ENCODE peak calls at places on chromosomes 4 and X, in nine cellular contexts. Q is naive thymus-derived CD4-positive, alpha-beta T cell; W is CD8-positive, alpha-beta memory T cell; Y is lower lobe of right lung; T is IMR-90; B is cardiac muscle cell; L is left ventricle myocardium inferior; M is RWPE2; A is coronary artery. O is an unnamed sample.

GRCh38 chrX:4944767-4945166 is 1231.3 kb upstream of the PRKX start:
- DNase-seq in Q (no peak), W (no peak), Y (no peak), T (no peak), B (no peak), L (no peak), M (no peak), A (no peak), O (no peak)

GRCh38 chr4:8656711-8657380 is 64.3 kb downstream of the CPZ start:
- DNase-seq in Q (no peak), W (no peak), Y (no peak), T (no peak), B (no peak), L (no peak), M (peak; percentile 25), A (peak; percentile 58), O (no peak)

GRCh38 chr4:126718161-126718560 is 914.6 kb upstream of the INTU start:
- DNase-seq in Q (no peak), W (no peak), Y (no peak), T (peak; percentile 32), B (peak; percentile 38), L (no peak), M (no peak), A (no peak), O (no peak)

GRCh38 chr4:19130836-19131235 is 1109.3 kb upstream of the LCORL start:
- DNase-seq in Q (no peak), W (no peak), Y (no peak), T (peak; percentile 80), B (peak; percentile 7), L (no peak), M (no peak), A (no peak), O (no peak)

GRCh38 chrX:133297284-133297683 is 79.1 kb upstream of the TFDP3 start:
- DNase-seq in Q (no peak), W (no peak), Y (no peak), T (peak; percentile 75), B (peak; percentile 41), L (no peak), M (no peak), A (no peak), O (no peak)

GRCh38 chrX:107450823-107451509 is 1.5 kb downstream of the FRMPD3 start:
- DNase-seq in Q (no peak), W (peak; percentile 35), Y (no peak), T (no peak), B (no peak), L (no peak), M (no peak), A (no peak), O (no peak)

GRCh38 chr4:47109379-47109778 is 78.0 kb downstream of the GABRB1 start:
- DNase-seq in Q (no peak), W (no peak), Y (no peak), T (no peak), B (no peak), L (no peak), M (no peak), A (no peak), O (no peak)

GRCh38 chrX:150324035-150324728 is 38.9 kb upstream of the MAMLD1 start:
- DNase-seq in Q (no peak), W (no peak), Y (no peak), T (peak; percentile 94), B (peak; percentile 85), L (no peak), M (no peak), A (no peak), O (no peak)

GRCh38 chr4:173014836-173015235 is 153.8 kb upstream of the GALNT7 start:
- DNase-seq in Q (no peak), W (no peak), Y (no peak), T (no peak), B (no peak), L (no peak), M (no peak), A (no peak), O (no peak)

GRCh38 chrX:44875185-44875489 is 2.1 kb downstream of the KDM6A start:
- DNase-seq in Q (no peak), W (no peak), Y (no peak), T (no peak), B (no peak), L (no peak), M (no peak), A (no peak), O (no peak)

DNA sequence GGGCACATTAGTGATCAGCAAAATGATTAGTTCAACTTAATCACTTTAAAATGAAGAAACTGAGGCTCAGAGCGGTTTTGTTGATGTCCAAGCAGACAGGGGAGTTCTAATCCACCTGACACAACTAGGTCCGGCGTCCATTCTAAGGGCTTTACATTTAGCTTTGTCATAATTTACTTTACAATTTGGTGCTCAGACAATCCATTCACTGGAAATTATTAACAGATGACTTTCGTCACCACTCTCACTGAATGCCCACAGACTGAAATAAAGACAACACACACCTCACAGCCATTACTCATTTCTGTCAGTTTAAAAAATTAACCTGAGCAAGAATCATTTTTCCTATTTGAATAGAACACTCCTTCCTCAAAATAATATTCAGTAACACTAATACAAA is 10.8 kb downstream of the NR3C2 start:
- DNase-seq in Q (no peak), W (no peak), Y (no peak), T (no peak), B (no peak), L (no peak), M (no peak), A (no peak), O (no peak)
- H3K27ac ChIP-seq in Q (no peak overlapping the region), W (no peak overlapping the region), Y (no peak overlapping the region), T (no peak overlapping the region), B (no peak overlapping the region), L (no peak overlapping the region), M (no peak overlapping the region), A (no peak overlapping the region), O (no peak overlapping the region)

GRCh38 chr4:174665799-174666198 is 143.5 kb upstream of the HPGD start:
- DNase-seq in Q (no peak), W (no peak), Y (no peak), T (no peak), B (no peak), L (no peak), M (no peak), A (no peak), O (no peak)

GRCh38 chr4:174672276-174672675 is 150.0 kb upstream of the HPGD start:
- DNase-seq in Q (no peak), W (no peak), Y (no peak), T (no peak), B (no peak), L (no peak), M (no peak), A (no peak), O (no peak)

GRCh38 chr4:174674305-174674840 is 152.1 kb upstream of the HPGD start:
- DNase-seq in Q (no peak), W (no peak), Y (no peak), T (peak; percentile 0), B (peak; percentile 63), L (no peak), M (no peak), A (no peak), O (no peak)

GRCh38 chr4:174669278-174669677 is 147.0 kb upstream of the HPGD start:
- DNase-seq in Q (no peak), W (no peak), Y (no peak), T (peak; percentile 50), B (peak; percentile 88), L (no peak), M (no peak), A (no peak), O (no peak)
- H3K27ac ChIP-seq in Q (no peak overlapping the region), W (no peak overlapping the region), Y (no peak overlapping the region), T (no peak overlapping the region), B (no peak overlapping the region), L (no peak overlapping the region), M (no peak overlapping the region), A (no peak overlapping the region), O (no peak overlapping the region)

GRCh38 chrX:16124201-16124600 is 836 bp downstream of the GRPR start:
- DNase-seq in Q (no peak), W (no peak), Y (no peak), T (no peak), B (no peak), L (no peak), M (no peak), A (no peak), O (no peak)
- H3K27ac ChIP-seq in Q (no peak overlapping the region), W (no peak overlapping the region), Y (no peak overlapping the region), T (no peak overlapping the region), B (no peak overlapping the region), L (no peak overlapping the region), M (no peak overlapping the region), A (no peak overlapping the region), O (no peak overlapping the region)

DNA sequence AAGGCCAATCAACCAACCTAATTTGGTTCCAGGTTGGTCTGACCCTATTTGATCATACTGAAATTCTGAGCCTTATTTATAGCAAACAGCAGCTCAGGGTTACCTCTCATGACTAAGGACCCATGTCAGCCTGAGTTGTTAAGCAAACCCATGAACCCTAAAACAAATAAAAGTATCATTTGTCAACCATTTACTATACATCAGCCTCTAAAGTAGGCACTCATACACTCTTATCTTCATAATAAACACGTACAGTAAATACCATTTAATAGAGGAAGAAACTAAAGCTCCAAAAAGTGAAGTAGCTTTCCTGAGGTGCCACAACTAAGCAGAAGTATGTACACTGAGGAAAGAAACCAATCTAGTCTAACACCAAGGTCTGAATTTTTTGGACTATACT is 25.2 kb downstream of the MANBA start:
- DNase-seq in Q (no peak), W (no peak), Y (no peak), T (no peak), B (no peak), L (no peak), M (no peak), A (no peak), O (no peak)
- H3K27ac ChIP-seq in Q (no peak overlapping the region), W (no peak overlapping the region), Y (no peak overlapping the region), T (no peak overlapping the region), B (peak overlapping the region; percentile 5), L (peak overlapping the region; percentile 63), M (no peak overlapping the region), A (no peak overlapping the region), O (no peak overlapping the region)

DNA sequence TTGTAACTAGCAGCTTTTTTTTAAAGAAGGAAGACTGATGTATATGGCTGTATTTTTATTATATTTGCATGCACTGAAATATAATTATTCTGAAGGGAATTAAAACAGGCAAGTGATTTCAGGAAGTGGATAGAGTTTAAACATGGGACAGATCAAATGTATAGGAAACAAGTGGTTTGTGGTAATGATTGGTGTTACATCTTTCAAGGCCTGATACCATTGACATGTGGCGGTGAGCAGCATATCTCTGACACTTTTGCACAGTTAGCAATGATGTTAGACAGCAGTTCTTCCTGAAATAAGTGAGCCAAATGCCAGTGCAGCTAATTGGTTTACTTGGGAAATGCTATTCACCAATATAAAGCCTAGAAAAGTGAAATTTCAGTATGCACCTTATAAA is 272.1 kb downstream of the RPA4 start:
- DNase-seq in Q (no peak), W (no peak), Y (no peak), T (no peak), B (no peak), L (no peak), M (no peak), A (no peak), O (no peak)
- H3K27ac ChIP-seq in Q (no peak overlapping the region), W (no peak overlapping the region), Y (no peak overlapping the region), T (no peak overlapping the region), B (no peak overlapping the region), L (no peak overlapping the region), M (no peak overlapping the region), A (no peak overlapping the region), O (no peak overlapping the region)

GRCh38 chrX:74343327-74343969 is 39.5 kb downstream of the ZCCHC13 start:
- DNase-seq in Q (no peak), W (no peak), Y (no peak), T (no peak), B (no peak), L (no peak), M (no peak), A (no peak), O (no peak)
- H3K27ac ChIP-seq in Q (no peak overlapping the region), W (no peak overlapping the region), Y (no peak overlapping the region), T (no peak overlapping the region), B (no peak overlapping the region), L (no peak overlapping the region), M (no peak overlapping the region), A (no peak overlapping the region), O (no peak overlapping the region)

GRCh38 chr4:75002381-75002780 is 69.5 kb downstream of the PARM1 start:
- DNase-seq in Q (no peak), W (no peak), Y (no peak), T (no peak), B (no peak), L (no peak), M (no peak), A (no peak), O (no peak)
- H3K27ac ChIP-seq in Q (no peak overlapping the region), W (no peak overlapping the region), Y (no peak overlapping the region), T (no peak overlapping the region), B (no peak overlapping the region), L (no peak overlapping the region), M (no peak overlapping the region), A (peak overlapping the region; percentile 31), O (no peak overlapping the region)

O was measured in CD4-positive, CD25-positive, alpha-beta regulatory T cell.